ENCODE peak calls at places on chromosomes 12 and 14, in eight cellular contexts. E is iPS-NIHi11; H is stimulated activated CD4-positive, alpha-beta T cell treated with anti-CD3 and anti-CD28 coated beads, Interleukin-4, amount 100 ng/mL, for 1 hour; G is ACHN; C is caudate nucleus; W is dorsolateral prefrontal cortex; B is GM20000; X is activated gamma-delta T cell treated with Interleukin-2 at 50 U/mL for 16 hours. I is an unnamed sample.

GRCh38 chr14:67285876-67286452 is 44.7 kb downstream of the PALS1 start:
- DNase-seq in W (no peak), X (no peak), G (peak; percentile 62), H (no peak), E (peak; percentile 29), B (peak; percentile 7), C (no peak), I (peak; percentile 47)

GRCh38 chr12:122615780-122616179 is 87.4 kb downstream of the HCAR2 start:
- DNase-seq in G (no peak), W (no peak), B (no peak), C (no peak), H (no peak), X (no peak), E (no peak), I (no peak)

GRCh38 chr12:32533971-32534590 is 134.7 kb downstream of the FGD4 start:
- DNase-seq in C (no peak), G (peak; percentile 83), E (peak; percentile 60), X (no peak), W (no peak), B (peak; percentile 36), H (no peak), I (no peak)

GRCh38 chr14:70257526-70257925 is 68.8 kb upstream of the SLC8A3 start:
- DNase-seq in B (peak; percentile 48), H (no peak), W (no peak), G (peak; percentile 7), E (peak; percentile 28), X (no peak), C (no peak), I (no peak)

GRCh38 chr14:102983496-102983895 is 61.0 kb downstream of the AMN start:
- DNase-seq in G (no peak), W (no peak), X (no peak), C (no peak), E (no peak), B (no peak), H (no peak), I (no peak)

GRCh38 chr14:101083564-101084435 is 180.3 kb upstream of the RTL1 start:
- DNase-seq in G (no peak), H (no peak), B (no peak), E (peak; percentile 66), C (no peak), X (no peak), W (no peak), I (no peak)

GRCh38 chr12:93167841-93168492 is 209.8 kb upstream of the NUDT4 start:
- DNase-seq in X (no peak), B (peak; percentile 54), C (no peak), H (peak; percentile 16), G (peak; percentile 42), E (peak; percentile 36), W (no peak), I (peak; percentile 39)

GRCh38 chr14:32408018-32408417 is 78.9 kb downstream of the AKAP6 start:
- DNase-seq in E (peak; percentile 18), X (no peak), B (no peak), G (no peak), C (no peak), W (peak; percentile 70), H (no peak), I (peak; percentile 78)

GRCh38 chr14:81982056-81982455 is 448.4 kb upstream of the SEL1L start:
- DNase-seq in B (no peak), H (no peak), C (no peak), W (no peak), G (no peak), E (no peak), X (no peak), I (no peak)

GRCh38 chr14:53894456-53894855 is 62.2 kb downstream of the BMP4 start:
- DNase-seq in H (no peak), G (peak; percentile 29), E (no peak), C (no peak), X (no peak), B (peak; percentile 51), W (no peak), I (no peak)

GRCh38 chr14:24164591-24164991 is 3.5 kb downstream of the IRF9 start:
- DNase-seq in B (no peak), G (no peak), E (no peak), W (no peak), C (no peak), X (no peak), H (no peak), I (no peak)

GRCh38 chr12:114430306-114430705 is 24.4 kb upstream of the TBX5 start:
- DNase-seq in W (no peak), C (no peak), H (no peak), G (peak; percentile 42), X (no peak), B (no peak), E (no peak), I (no peak)

GRCh38 chr14:93994919-93995682 is 2.0 kb upstream of the CCDC197 start:
- DNase-seq in E (peak; percentile 55), G (peak; percentile 81), X (peak; percentile 20), C (no peak), H (peak; percentile 67), B (no peak), W (peak; percentile 77), I (no peak)

GRCh38 chr12:31985832-31986231 is 26.6 kb downstream of the RESF1 start:
- DNase-seq in C (no peak), B (no peak), X (no peak), G (no peak), W (no peak), H (no peak), E (no peak), I (no peak)

GRCh38 chr14:80364274-80364673 is 153.0 kb upstream of the DIO2 start:
- DNase-seq in X (no peak), H (no peak), C (no peak), G (peak; percentile 21), E (peak; percentile 48), W (no peak), B (peak; percentile 8), I (no peak)

GRCh38 chr14:53368714-53369191 is 215.6 kb upstream of the DDHD1 start:
- DNase-seq in E (no peak), C (no peak), H (no peak), G (no peak), B (no peak), W (no peak), X (no peak), I (no peak)

GRCh38 chr12:110590806-110591326 is 7.7 kb upstream of the PPTC7 start:
- DNase-seq in H (no peak), E (no peak), C (no peak), G (no peak), B (peak; percentile 72), W (no peak), X (no peak), I (peak; percentile 38)

GRCh38 chr12:51027342-51027835 is 1.2 kb upstream of the SLC11A2 start:
- DNase-seq in X (no peak), W (no peak), G (no peak), B (no peak), H (no peak), C (no peak), E (no peak), I (no peak)

GRCh38 chr12:105978686-105979085 is 160.1 kb downstream of the NUAK1 start:
- DNase-seq in H (no peak), B (no peak), C (no peak), W (no peak), E (no peak), G (no peak), X (no peak), I (no peak)

GRCh38 chr12:131390408-131391100 is 320.3 kb upstream of the SFSWAP start:
- DNase-seq in G (peak; percentile 43), W (no peak), X (no peak), C (no peak), B (no peak), E (peak; percentile 86), H (no peak), I (no peak)

GRCh38 chr14:105464501-105464900 is 10.1 kb upstream of the CRIP2 start:
- DNase-seq in H (no peak), E (no peak), B (no peak), C (no peak), G (no peak), W (no peak), X (no peak), I (no peak)

GRCh38 chr14:33972522-33973162 is 21.8 kb upstream of the EGLN3 start:
- DNase-seq in H (no peak), W (no peak), B (no peak), E (no peak), X (no peak), G (no peak), C (no peak), I (no peak)